ENCODE peak calls at places on chromosomes 13 and 19, in five cellular contexts. One of them, this sample, is unnamed.

GRCh38 chr19:4660181-4660791 is 9.9 kb downstream of the MYDGF start:
- DNase-seq in fibroblast of lung: no peak
- DNase-seq in pancreas: no peak
- DNase-seq in ovary: no peak
- DNase-seq in A549: peak; percentile 50
- DNase-seq in this sample: no peak

GRCh38 chr19:40321076-40321475 is 27.1 kb downstream of the C19orf47 start:
- DNase-seq in fibroblast of lung: no peak
- DNase-seq in pancreas: no peak
- DNase-seq in ovary: no peak
- DNase-seq in A549: no peak
- DNase-seq in this sample: no peak

GRCh38 chr19:35176183-35176570 is 21.6 kb downstream of the FXYD5 start:
- DNase-seq in fibroblast of lung: no peak
- DNase-seq in pancreas: no peak
- DNase-seq in ovary: no peak
- DNase-seq in A549: no peak
- DNase-seq in this sample: no peak

GRCh38 chr13:40306817-40307216 is 359.6 kb downstream of the FOXO1 start:
- DNase-seq in fibroblast of lung: no peak
- DNase-seq in pancreas: no peak
- DNase-seq in ovary: no peak
- DNase-seq in A549: no peak
- DNase-seq in this sample: no peak

GRCh38 chr13:85985791-85986190 is 186.6 kb upstream of the SLITRK6 start:
- DNase-seq in fibroblast of lung: peak; percentile 66
- DNase-seq in pancreas: no peak
- DNase-seq in ovary: no peak
- DNase-seq in A549: no peak
- DNase-seq in this sample: no peak

GRCh38 chr13:74452176-74452575 is 318.0 kb upstream of the KLF12 start:
- DNase-seq in fibroblast of lung: no peak
- DNase-seq in pancreas: no peak
- DNase-seq in ovary: no peak
- DNase-seq in A549: no peak
- DNase-seq in this sample: no peak

GRCh38 chr19:49447485-49448431 is 3.9 kb downstream of the PIH1D1 start:
- DNase-seq in fibroblast of lung: no peak
- DNase-seq in pancreas: peak; percentile 39
- DNase-seq in ovary: peak; percentile 67
- DNase-seq in A549: peak; percentile 68
- DNase-seq in this sample: no peak

GRCh38 chr19:54439174-54439851 is 9.7 kb upstream of the LENG8 start:
- DNase-seq in fibroblast of lung: peak; percentile 28
- DNase-seq in pancreas: peak; percentile 92
- DNase-seq in ovary: no peak
- DNase-seq in A549: peak; percentile 64
- DNase-seq in this sample: no peak

GRCh38 chr13:76473552-76474134 is 412.6 kb downstream of the KCTD12 start:
- DNase-seq in fibroblast of lung: peak; percentile 88
- DNase-seq in pancreas: peak; percentile 81
- DNase-seq in ovary: peak; percentile 63
- DNase-seq in A549: peak; percentile 77
- DNase-seq in this sample: peak; percentile 17

GRCh38 chr19:15551183-15552004 is 43.1 kb downstream of the CYP4F22 start:
- DNase-seq in fibroblast of lung: peak; percentile 14
- DNase-seq in pancreas: peak; percentile 33
- DNase-seq in ovary: peak; percentile 43
- DNase-seq in A549: peak; percentile 71
- DNase-seq in this sample: peak; percentile 56

GRCh38 chr19:45008554-45008953 is 7.3 kb downstream of the RELB start:
- DNase-seq in fibroblast of lung: no peak
- DNase-seq in pancreas: no peak
- DNase-seq in ovary: no peak
- DNase-seq in A549: no peak
- DNase-seq in this sample: no peak

GRCh38 chr13:47241446-47241845 is 344.6 kb upstream of the HTR2A start:
- DNase-seq in fibroblast of lung: no peak
- DNase-seq in pancreas: no peak
- DNase-seq in ovary: no peak
- DNase-seq in A549: peak; percentile 1
- DNase-seq in this sample: no peak

GRCh38 chr19:33022472-33023116 is 42.1 kb downstream of the RHPN2 start:
- DNase-seq in fibroblast of lung: no peak
- DNase-seq in pancreas: no peak
- DNase-seq in ovary: no peak
- DNase-seq in A549: no peak
- DNase-seq in this sample: no peak

GRCh38 chr19:44643605-44644390 is at the start of gene PVR:
- DNase-seq in fibroblast of lung: peak; percentile 65
- DNase-seq in pancreas: peak; percentile 76
- DNase-seq in ovary: peak; percentile 77
- DNase-seq in A549: peak; percentile 91
- DNase-seq in this sample: no peak

GRCh38 chr13:32267836-32268439 is 47.2 kb downstream of the ZAR1L start:
- DNase-seq in fibroblast of lung: no peak
- DNase-seq in pancreas: peak; percentile 48
- DNase-seq in ovary: no peak
- DNase-seq in A549: no peak
- DNase-seq in this sample: peak; percentile 23

GRCh38 chr19:9362905-9363304 is at the start of gene ZNF177:
- DNase-seq in fibroblast of lung: peak; percentile 22
- DNase-seq in pancreas: no peak
- DNase-seq in ovary: no peak
- DNase-seq in A549: no peak
- DNase-seq in this sample: no peak

GRCh38 chr13:93690139-93690538 is 463.5 kb downstream of the GPC6 start:
- DNase-seq in fibroblast of lung: peak; percentile 57
- DNase-seq in pancreas: no peak
- DNase-seq in ovary: no peak
- DNase-seq in A549: no peak
- DNase-seq in this sample: no peak

GRCh38 chr13:101415358-101416174 is 742 bp downstream of the NALCN start:
- DNase-seq in fibroblast of lung: no peak
- DNase-seq in pancreas: no peak
- DNase-seq in ovary: no peak
- DNase-seq in A549: peak; percentile 4
- DNase-seq in this sample: no peak

GRCh38 chr13:31909889-31910551 is 121.6 kb upstream of the FRY start:
- DNase-seq in fibroblast of lung: peak; percentile 80
- DNase-seq in pancreas: peak; percentile 62
- DNase-seq in ovary: peak; percentile 43
- DNase-seq in A549: peak; percentile 47
- DNase-seq in this sample: peak; percentile 42

GRCh38 chr19:48745208-48745995 is 1.3 kb downstream of the IZUMO1 start:
- DNase-seq in fibroblast of lung: peak; percentile 52
- DNase-seq in pancreas: peak; percentile 69
- DNase-seq in ovary: no peak
- DNase-seq in A549: peak; percentile 80
- DNase-seq in this sample: no peak

GRCh38 chr19:10760268-10760944 is 42.5 kb downstream of the DNM2 start:
- DNase-seq in fibroblast of lung: no peak
- DNase-seq in pancreas: no peak
- DNase-seq in ovary: no peak
- DNase-seq in A549: no peak
- DNase-seq in this sample: peak; percentile 49

GRCh38 chr13:43232866-43233265 is 209.5 kb downstream of the DNAJC15 start:
- DNase-seq in fibroblast of lung: peak; percentile 95
- DNase-seq in pancreas: peak; percentile 28
- DNase-seq in ovary: no peak
- DNase-seq in A549: peak; percentile 1
- DNase-seq in this sample: no peak

GRCh38 chr13:49627831-49628652 is at the start of gene ARL11:
- DNase-seq in fibroblast of lung: no peak
- DNase-seq in pancreas: no peak
- DNase-seq in ovary: no peak
- DNase-seq in A549: no peak
- DNase-seq in this sample: no peak

GRCh38 chr19:4009990-4010807 is 2.7 kb downstream of the PIAS4 start:
- DNase-seq in fibroblast of lung: peak; percentile 36
- DNase-seq in pancreas: peak; percentile 57
- DNase-seq in ovary: no peak
- DNase-seq in A549: no peak
- DNase-seq in this sample: no peak

GRCh38 chr19:58203814-58204475 is 21.1 kb downstream of the ZNF274 start:
- DNase-seq in fibroblast of lung: peak; percentile 32
- DNase-seq in pancreas: no peak
- DNase-seq in ovary: no peak
- DNase-seq in A549: no peak
- DNase-seq in this sample: no peak

GRCh38 chr13:31073859-31074718 is 87.6 kb downstream of the HSPH1 start:
- DNase-seq in fibroblast of lung: peak; percentile 33
- DNase-seq in pancreas: no peak
- DNase-seq in ovary: no peak
- DNase-seq in A549: no peak
- DNase-seq in this sample: no peak

DNA sequence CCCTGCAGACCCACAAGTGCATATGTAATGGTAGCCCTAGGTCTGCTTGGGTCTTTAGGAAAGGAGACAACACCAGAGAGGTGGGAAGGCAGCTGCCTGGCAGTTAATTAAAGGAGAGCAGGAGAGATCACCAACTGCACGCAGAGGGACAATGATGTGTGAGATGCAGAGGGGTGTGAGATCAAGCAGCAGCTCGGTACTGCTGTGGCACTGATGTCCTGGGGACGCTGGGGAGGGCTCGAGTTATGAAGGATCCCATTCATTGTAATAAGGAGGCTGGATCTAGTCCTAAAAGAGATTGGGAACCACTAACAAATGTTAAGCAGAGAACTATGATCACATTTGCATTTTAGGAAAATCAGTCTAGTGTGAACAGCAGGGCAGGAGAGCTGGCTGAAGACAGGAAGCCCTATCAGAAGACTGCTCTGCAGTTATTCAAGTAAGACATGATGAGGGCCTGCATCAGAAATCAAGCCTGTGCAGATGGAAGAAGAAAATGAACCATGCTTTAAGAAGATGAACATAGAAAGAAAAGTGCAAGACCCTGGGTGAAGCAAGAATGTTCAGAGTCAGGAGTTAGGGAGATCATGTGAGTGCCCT is 80.4 kb downstream of the DLEU7 start:
- DNase-seq in fibroblast of lung: no peak
- DNase-seq in pancreas: no peak
- DNase-seq in ovary: no peak
- DNase-seq in A549: no peak
- DNase-seq in this sample: no peak
- H3K27ac ChIP-seq in fibroblast of lung: no peak overlapping the region
- H3K27ac ChIP-seq in pancreas: no peak overlapping the region
- H3K27ac ChIP-seq in ovary: no peak overlapping the region
- H3K27ac ChIP-seq in A549: no peak overlapping the region
- H3K27ac ChIP-seq in this sample: no peak overlapping the region

GRCh38 chr19:17949956-17950309 is 17.0 kb upstream of the KCNN1 start:
- DNase-seq in fibroblast of lung: no peak
- DNase-seq in pancreas: no peak
- DNase-seq in ovary: no peak
- DNase-seq in A549: no peak
- DNase-seq in this sample: no peak

GRCh38 chr19:17948474-17948966 is 15.7 kb downstream of the CCDC124 start:
- DNase-seq in fibroblast of lung: no peak
- DNase-seq in pancreas: no peak
- DNase-seq in ovary: no peak
- DNase-seq in A549: no peak
- DNase-seq in this sample: no peak

GRCh38 chr19:17948967-17949930 is 16.4 kb downstream of the CCDC124 start:
- DNase-seq in fibroblast of lung: no peak
- DNase-seq in pancreas: no peak
- DNase-seq in ovary: peak; percentile 60
- DNase-seq in A549: no peak
- DNase-seq in this sample: no peak

GRCh38 chr19:17947815-17948473 is 15.1 kb downstream of the CCDC124 start:
- DNase-seq in fibroblast of lung: peak; percentile 90
- DNase-seq in pancreas: peak; percentile 92
- DNase-seq in ovary: peak; percentile 97
- DNase-seq in A549: peak; percentile 90
- DNase-seq in this sample: peak; percentile 93

DNA sequence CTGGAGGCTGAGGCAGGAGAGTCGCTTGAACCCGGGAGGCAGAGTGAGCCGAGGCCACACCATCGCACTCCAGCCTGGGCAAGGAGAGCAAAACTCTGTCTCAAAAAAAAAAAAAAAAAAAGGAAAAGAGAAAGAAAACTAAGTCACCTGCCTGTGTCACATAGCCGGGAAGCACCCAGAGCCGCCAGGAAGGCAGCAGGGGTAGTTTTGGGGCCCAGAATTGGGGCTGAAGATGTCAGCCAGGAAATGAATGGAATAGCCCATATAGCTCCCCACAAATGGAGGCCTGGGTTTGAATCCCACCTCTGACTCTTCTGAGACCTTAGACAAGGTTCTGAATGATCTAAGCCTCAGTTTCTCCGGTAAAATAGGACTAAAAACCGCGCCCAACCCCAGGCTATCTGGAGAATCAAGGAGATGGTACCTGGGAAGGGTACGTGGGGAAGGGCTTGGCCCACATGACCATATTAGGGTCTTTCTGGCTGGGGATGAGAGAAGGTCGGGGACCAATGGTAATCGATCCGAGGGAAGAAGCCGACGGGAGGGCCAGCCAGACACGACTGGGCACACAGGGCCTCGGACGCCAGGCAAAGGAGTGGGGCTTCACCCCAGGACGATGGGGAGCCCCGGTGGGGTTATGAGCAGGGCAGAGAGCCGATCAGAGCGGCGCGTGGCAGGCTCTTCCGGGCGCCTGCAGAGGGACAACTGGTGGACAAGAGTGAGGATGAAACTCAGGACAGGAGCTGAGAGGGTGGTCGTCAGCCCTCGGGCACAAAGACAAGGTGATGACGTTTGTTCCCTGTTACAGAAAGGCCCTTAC is 14.4 kb downstream of the CCDC124 start:
- DNase-seq in fibroblast of lung: no peak
- DNase-seq in pancreas: no peak
- DNase-seq in ovary: peak; percentile 27
- DNase-seq in A549: peak; percentile 32
- DNase-seq in this sample: no peak
- H3K27ac ChIP-seq in fibroblast of lung: no peak overlapping the region
- H3K27ac ChIP-seq in pancreas: no peak overlapping the region
- H3K27ac ChIP-seq in ovary: peak overlapping the region; percentile 54
- H3K27ac ChIP-seq in A549: peak overlapping the region; percentile 98
- H3K27ac ChIP-seq in this sample: peak overlapping the region; percentile 97

GRCh38 chr19:2587001-2587719 is 111.2 kb downstream of the GADD45B start:
- DNase-seq in fibroblast of lung: peak; percentile 38
- DNase-seq in pancreas: no peak
- DNase-seq in ovary: no peak
- DNase-seq in A549: no peak
- DNase-seq in this sample: no peak
- H3K27ac ChIP-seq in fibroblast of lung: no peak overlapping the region
- H3K27ac ChIP-seq in pancreas: peak overlapping the region; percentile 86
- H3K27ac ChIP-seq in ovary: peak overlapping the region; percentile 49
- H3K27ac ChIP-seq in A549: peak overlapping the region; percentile 79
- H3K27ac ChIP-seq in this sample: no peak overlapping the region

DNA sequence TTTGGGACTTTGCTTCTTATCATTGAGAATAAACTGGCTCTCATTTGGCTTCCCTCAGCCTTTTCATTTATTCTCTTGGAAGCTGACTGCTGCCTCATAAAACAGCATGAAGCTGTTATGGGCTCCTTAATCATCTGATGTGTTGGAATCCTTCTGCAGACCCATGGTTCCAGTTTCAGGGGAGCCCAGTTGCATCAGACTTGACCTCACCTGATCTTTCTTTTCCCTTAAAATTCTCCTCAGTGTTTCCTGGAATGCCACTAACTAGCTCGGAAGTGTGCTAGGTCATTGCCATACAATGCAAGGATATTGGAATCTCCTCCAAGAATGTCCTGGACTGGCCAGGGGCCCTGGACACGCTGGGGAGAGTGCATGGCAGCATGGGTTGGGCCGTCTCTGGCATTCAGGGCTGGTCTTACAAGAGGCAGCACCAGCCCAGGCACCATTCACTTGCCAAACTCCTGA is 158.7 kb downstream of the FLT1 start:
- DNase-seq in fibroblast of lung: no peak
- DNase-seq in pancreas: no peak
- DNase-seq in ovary: no peak
- DNase-seq in A549: no peak
- DNase-seq in this sample: no peak
- H3K27ac ChIP-seq in fibroblast of lung: no peak overlapping the region
- H3K27ac ChIP-seq in pancreas: no peak overlapping the region
- H3K27ac ChIP-seq in ovary: no peak overlapping the region
- H3K27ac ChIP-seq in A549: no peak overlapping the region
- H3K27ac ChIP-seq in this sample: no peak overlapping the region

This sample was measured in effector memory CD4-positive, alpha-beta T cell.